ENCODE peak calls at places on chromosomes 2 and 18, in four cellular contexts. X is chondrocyte; R is lung; M is CD8-positive, alpha-beta T cell. O is an unnamed sample.

GRCh38 chr18:23355206-23355605 is 97.9 kb upstream of the RIOK3 start:
- DNase-seq in X (no peak), R (no peak), M (no peak), O (no peak)

GRCh38 chr2:197131558-197131855 is 179.1 kb downstream of the ANKRD44 start:
- DNase-seq in X (no peak), R (no peak), M (no peak), O (no peak)

GRCh38 chr2:48316753-48317750 is 212.9 kb upstream of the STON1 start:
- DNase-seq in X (no peak), R (no peak), M (no peak), O (no peak)

GRCh38 chr2:172087780-172088244 is 2.5 kb downstream of the DLX1 start:
- DNase-seq in X (no peak), R (no peak), M (no peak), O (no peak)

GRCh38 chr2:75603477-75603876 is 42.7 kb upstream of the EVA1A start:
- DNase-seq in X (no peak), R (no peak), M (no peak), O (no peak)

GRCh38 chr2:72293620-72294019 is 146.0 kb upstream of the CYP26B1 start:
- DNase-seq in X (no peak), R (no peak), M (no peak), O (no peak)

GRCh38 chr2:62196278-62196901 is 475 bp downstream of the B3GNT2 start:
- DNase-seq in X (no peak), R (peak), M (no peak), O (no peak)

GRCh38 chr18:55161966-55162365 is 202.7 kb upstream of the CCDC68 start:
- DNase-seq in X (no peak), R (no peak), M (no peak), O (no peak)

GRCh38 chr18:40413160-40413559 is 1541.9 kb upstream of the PIK3C3 start:
- DNase-seq in X (no peak), R (no peak), M (no peak), O (no peak)

GRCh38 chr18:10265560-10266235 is 188.7 kb upstream of the APCDD1 start:
- DNase-seq in X (no peak), R (no peak), M (no peak), O (no peak)

GRCh38 chr2:38301969-38302702 is 74.9 kb downstream of the ATL2 start:
- DNase-seq in X (no peak), R (no peak), M (no peak), O (no peak)

GRCh38 chr2:75547345-75548035 is 13.2 kb downstream of the EVA1A start:
- DNase-seq in X (no peak), R (peak), M (no peak), O (no peak)

GRCh38 chr2:39568561-39569006 is 97.1 kb upstream of the TMEM178A start:
- DNase-seq in X (no peak), R (no peak), M (no peak), O (no peak)

GRCh38 chr2:240514631-240515030 is 43.2 kb downstream of the ANKMY1 start:
- DNase-seq in X (peak), R (no peak), M (no peak), O (peak)

GRCh38 chr2:238169021-238169707 is 10.4 kb downstream of the ERFE start:
- DNase-seq in X (no peak), R (no peak), M (no peak), O (no peak)

GRCh38 chr2:30225131-30225762 is 6.1 kb upstream of the LBH start:
- DNase-seq in X (no peak), R (no peak), M (no peak), O (no peak)

GRCh38 chr18:34493566-34494358 is 216.3 kb upstream of the DTNA start:
- DNase-seq in X (peak), R (no peak), M (no peak), O (peak)

GRCh38 chr18:79737426-79737825 is 57.8 kb downstream of the CTDP1 start:
- DNase-seq in X (peak), R (no peak), M (no peak), O (no peak)

GRCh38 chr2:96359866-96360265 is 24.3 kb downstream of the NCAPH start:
- DNase-seq in X (no peak), R (no peak), M (no peak), O (no peak)

GRCh38 chr2:238974061-238974460 is 126.2 kb downstream of the TWIST2 start:
- DNase-seq in X (no peak), R (no peak), M (no peak), O (no peak)

GRCh38 chr2:33134086-33134763 is 187.5 kb downstream of the LTBP1 start:
- DNase-seq in X (no peak), R (peak), M (no peak), O (no peak)

GRCh38 chr18:75582406-75582821 is 154.9 kb upstream of the SMIM21 start:
- DNase-seq in X (no peak), R (no peak), M (no peak), O (no peak)

GRCh38 chr2:215638687-215639086 is 202.8 kb upstream of the FN1 start:
- DNase-seq in X (no peak), R (no peak), M (no peak), O (no peak)

GRCh38 chr2:165610591-165611029 is 141.1 kb downstream of the CSRNP3 start:
- DNase-seq in X (no peak), R (no peak), M (no peak), O (no peak)

GRCh38 chr2:168188011-168188410 is 59.4 kb downstream of the STK39 start:
- DNase-seq in X (no peak), R (no peak), M (no peak), O (no peak)

GRCh38 chr2:236177967-236178909 is 10.1 kb upstream of the GBX2 start:
- DNase-seq in X (no peak), R (peak), M (no peak), O (peak)

GRCh38 chr2:174333502-174334277 is 1.1 kb upstream of the SP9 start:
- DNase-seq in X (no peak), R (no peak), M (no peak), O (no peak)

GRCh38 chr2:145110668-145111067 is 590.7 kb upstream of the ZEB2 start:
- DNase-seq in X (no peak), R (no peak), M (no peak), O (no peak)

GRCh38 chr2:190343500-190344274 is at the start of gene INPP1:
- DNase-seq in X (peak), R (peak), M (peak), O (peak)

GRCh38 chr18:61998335-61998734 is 105.5 kb upstream of the RNF152 start:
- DNase-seq in X (no peak), R (no peak), M (no peak), O (no peak)

GRCh38 chr2:84495539-84496146 is 20.7 kb upstream of the DNAH6 start:
- DNase-seq in X (no peak), R (peak), M (no peak), O (no peak)

GRCh38 chr2:168216351-168217005 is 30.9 kb downstream of the STK39 start:
- DNase-seq in X (no peak), R (no peak), M (no peak), O (no peak)

GRCh38 chr2:27356382-27357181 is at the start of gene GTF3C2:
- DNase-seq in X (peak), R (peak), M (peak), O (peak)
- TF ChIP-seq CTCF in X (peak), R (no peak), M (no peak), O (no peak)

GRCh38 chr2:219175928-219176817 is 552 bp downstream of the CNPPD1 start:
- DNase-seq in X (no peak), R (peak), M (no peak), O (peak)
- TF ChIP-seq CTCF in X (peak), R (no peak), M (no peak), O (peak)

GRCh38 chr2:44562737-44563136 is 201.0 kb downstream of the CAMKMT start:
- DNase-seq in X (no peak), R (no peak), M (no peak), O (no peak)

GRCh38 chr2:44560961-44561360 is 199.2 kb downstream of the CAMKMT start:
- DNase-seq in X (no peak), R (no peak), M (no peak), O (no peak)

GRCh38 chr2:44559108-44559507 is 197.4 kb downstream of the CAMKMT start:
- DNase-seq in X (no peak), R (no peak), M (no peak), O (no peak)

GRCh38 chr2:44564752-44565151 is 203.0 kb downstream of the CAMKMT start:
- DNase-seq in X (no peak), R (no peak), M (no peak), O (no peak)

DNA sequence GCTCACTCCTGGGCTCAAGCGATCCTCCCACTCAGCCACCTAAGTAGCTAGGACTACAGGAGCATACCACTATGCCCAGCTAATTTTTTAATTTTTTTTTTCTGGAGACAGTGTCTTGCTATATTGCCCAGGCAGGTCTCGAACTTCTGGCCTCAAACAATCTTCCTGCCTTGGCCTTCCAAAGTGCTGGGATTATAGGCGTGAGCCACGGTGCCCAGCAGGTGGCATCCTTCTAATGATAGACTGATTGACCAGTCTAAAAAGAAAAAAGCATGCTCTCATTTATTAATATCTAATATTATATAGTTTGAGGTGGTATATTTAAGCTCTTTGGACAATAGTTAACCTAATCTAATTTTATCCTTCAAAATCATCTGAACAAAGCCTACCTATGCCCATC is 198.6 kb downstream of the CAMKMT start:
- DNase-seq in X (no peak), R (no peak), M (no peak), O (no peak)
- TF ChIP-seq CTCF in X (peak), R (no peak), M (no peak), O (peak)

GRCh38 chr2:177253704-177254103 is 10.8 kb downstream of the NFE2L2 start:
- DNase-seq in X (no peak), R (no peak), M (no peak), O (no peak)

GRCh38 chr2:177252808-177253531 is 11.6 kb downstream of the NFE2L2 start:
- DNase-seq in X (no peak), R (no peak), M (no peak), O (no peak)

GRCh38 chr2:177255227-177255601 is 9.3 kb downstream of the NFE2L2 start:
- DNase-seq in X (no peak), R (no peak), M (no peak), O (no peak)

GRCh38 chr2:177256026-177256425 is 8.5 kb downstream of the NFE2L2 start:
- DNase-seq in X (no peak), R (no peak), M (no peak), O (no peak)

GRCh38 chr2:177254433-177255226 is 9.9 kb downstream of the NFE2L2 start:
- DNase-seq in X (no peak), R (no peak), M (no peak), O (no peak)
- TF ChIP-seq CTCF in X (peak), R (no peak), M (no peak), O (peak)

GRCh38 chr2:120512321-120512710 is 166.4 kb downstream of the INHBB start:
- DNase-seq in X (no peak), R (no peak), M (no peak), O (no peak)
- TF ChIP-seq CTCF in X (no peak), R (no peak), M (no peak), O (peak)

GRCh38 chr18:7607535-7608173 is 40.5 kb downstream of the PTPRM start:
- DNase-seq in X (no peak), R (no peak), M (no peak), O (no peak)
- TF ChIP-seq CTCF in X (no peak), R (no peak), M (no peak), O (no peak)

DNA sequence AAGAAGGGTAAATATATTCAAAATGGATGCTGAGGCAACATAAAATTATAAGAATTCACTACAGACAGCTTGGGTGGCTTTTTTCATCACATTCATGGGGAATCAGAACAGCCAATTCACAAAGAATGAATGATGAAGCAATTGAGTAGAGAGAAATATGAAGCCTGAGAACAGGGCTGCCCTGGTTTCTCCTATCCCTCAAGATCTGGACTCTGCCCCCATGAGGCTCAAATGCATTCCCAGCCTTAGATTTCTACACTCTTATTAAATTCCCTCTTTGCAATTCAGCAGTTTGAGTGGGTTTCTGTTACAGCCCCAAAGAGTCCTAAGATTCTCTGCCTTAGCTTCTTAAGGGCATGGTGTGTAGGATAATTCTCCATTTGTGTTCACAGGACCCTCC is 172.5 kb downstream of the MAIP1 start:
- DNase-seq in X (no peak), R (no peak), M (no peak), O (no peak)
- TF ChIP-seq CTCF in X (peak), R (no peak), M (no peak), O (no peak)

DNA sequence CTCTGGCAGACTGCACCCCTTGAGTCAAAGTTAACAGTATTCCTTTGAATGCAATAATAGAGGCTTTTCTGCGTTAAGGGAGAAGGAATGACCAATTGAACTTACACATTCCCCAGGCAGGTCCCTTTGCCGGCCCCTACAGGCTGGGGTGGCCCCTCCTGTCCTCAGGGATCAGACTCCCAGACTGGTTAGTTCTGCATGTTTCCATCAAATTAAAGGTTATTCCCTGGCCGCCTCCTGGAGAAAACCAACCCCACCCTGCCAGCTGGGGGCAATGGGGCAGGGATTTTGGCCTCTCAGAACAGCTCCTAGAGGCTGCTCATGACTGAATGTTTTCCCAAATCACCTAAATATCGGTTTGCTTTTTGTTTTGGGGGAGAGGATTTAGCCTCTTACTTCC is 199.6 kb downstream of the MGAT5 start:
- DNase-seq in X (no peak), R (no peak), M (no peak), O (no peak)
- TF ChIP-seq CTCF in X (no peak), R (no peak), M (no peak), O (no peak)

GRCh38 chr18:32677578-32677977 is 95.2 kb downstream of the KLHL14 start:
- DNase-seq in X (no peak), R (no peak), M (no peak), O (no peak)

GRCh38 chr18:32688821-32689220 is 84.0 kb downstream of the KLHL14 start:
- DNase-seq in X (no peak), R (no peak), M (no peak), O (no peak)

GRCh38 chr18:32684940-32685339 is 87.9 kb downstream of the KLHL14 start:
- DNase-seq in X (no peak), R (no peak), M (no peak), O (no peak)

DNA sequence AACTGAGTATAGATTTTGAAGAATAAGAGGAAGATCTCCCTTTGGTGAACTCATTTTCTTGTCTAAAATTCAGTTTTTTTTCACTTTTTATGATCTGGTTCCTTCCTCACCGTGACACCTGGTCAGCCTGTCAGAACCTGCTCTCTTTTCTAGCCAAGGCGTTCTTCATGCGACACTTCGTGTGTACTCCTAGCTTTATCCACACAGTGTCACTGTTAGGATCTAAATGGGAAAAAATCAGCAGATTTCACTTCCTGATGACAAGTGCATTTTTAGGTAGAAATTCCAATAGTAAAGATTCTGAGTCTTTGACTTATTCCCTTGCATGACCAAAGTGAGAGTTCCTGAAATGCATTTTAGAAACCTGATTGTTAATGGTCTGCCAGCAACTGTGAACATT is 89.8 kb downstream of the KLHL14 start:
- DNase-seq in X (no peak), R (no peak), M (no peak), O (no peak)
- TF ChIP-seq CTCF in X (peak), R (no peak), M (no peak), O (peak)

O was measured in type B pancreatic cell.